ENCODE peak calls at places on chromosomes 12 and 14, in ten cellular contexts. Y, E, O, I, P, D, Z, X, V and K are unnamed samples.

GRCh38 chr12:95257541-95257940 is 39.9 kb downstream of the VEZT start:
- DNase-seq in Y (no peak), E (no peak), O (no peak), I (no peak), P (no peak), D (no peak), Z (no peak), X (no peak), V (no peak), K (no peak)

GRCh38 chr12:76266797-76267196 is 81.4 kb downstream of the BBS10 start:
- DNase-seq in Y (no peak), E (peak; percentile 20), O (no peak), I (peak; percentile 36), P (peak; percentile 51), D (no peak), Z (no peak), X (no peak), V (no peak), K (peak; percentile 26)

GRCh38 chr14:93520053-93520607 is 89.4 kb downstream of the UNC79 start:
- DNase-seq in Y (no peak), E (no peak), O (no peak), I (no peak), P (no peak), D (no peak), Z (no peak), X (no peak), V (no peak), K (no peak)

GRCh38 chr14:75484711-75485429 is 37.4 kb upstream of the BATF start:
- DNase-seq in Y (no peak), E (no peak), O (no peak), I (no peak), P (no peak), D (no peak), Z (no peak), X (no peak), V (no peak), K (no peak)

GRCh38 chr12:47527816-47528215 is 178.0 kb downstream of the RPAP3 start:
- DNase-seq in Y (no peak), E (no peak), O (no peak), I (no peak), P (no peak), D (no peak), Z (no peak), X (no peak), V (no peak), K (no peak)

GRCh38 chr14:32561520-32561919 is 232.4 kb downstream of the AKAP6 start:
- DNase-seq in Y (no peak), E (peak; percentile 85), O (no peak), I (no peak), P (no peak), D (no peak), Z (no peak), X (no peak), V (no peak), K (no peak)

GRCh38 chr14:101046071-101046470 is 142.5 kb upstream of the RTL1 start:
- DNase-seq in Y (no peak), E (no peak), O (no peak), I (no peak), P (no peak), D (no peak), Z (no peak), X (no peak), V (no peak), K (no peak)

GRCh38 chr12:5078423-5078822 is 34.7 kb downstream of the KCNA5 start:
- DNase-seq in Y (no peak), E (no peak), O (no peak), I (peak; percentile 85), P (no peak), D (no peak), Z (peak; percentile 55), X (no peak), V (no peak), K (peak; percentile 93)

GRCh38 chr14:68819260-68819691 is 26.4 kb upstream of the ZFP36L1 start:
- DNase-seq in Y (peak; percentile 67), E (no peak), O (peak; percentile 50), I (no peak), P (no peak), D (peak; percentile 76), Z (peak; percentile 5), X (no peak), V (no peak), K (no peak)

DNA sequence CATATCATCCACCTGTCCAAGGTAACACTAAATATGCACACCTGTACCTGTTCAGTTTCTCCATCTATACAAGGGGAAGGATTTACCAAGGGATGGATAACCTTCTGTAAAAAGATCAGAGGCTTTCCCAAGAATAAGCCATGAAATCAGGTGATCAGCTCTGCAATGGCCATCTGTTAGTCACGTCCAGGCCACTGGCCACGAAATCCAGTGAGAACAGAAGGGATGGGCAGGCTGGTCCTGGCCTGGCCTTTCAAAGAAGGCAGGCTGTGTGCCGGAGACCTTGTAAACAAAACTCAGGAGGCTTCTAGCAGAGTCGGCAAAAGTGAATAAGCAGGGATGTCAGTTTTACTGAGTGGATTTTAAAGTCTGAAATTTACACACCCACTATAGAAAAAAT is 68.5 kb downstream of the RNF34 start:
- DNase-seq in Y (no peak), E (no peak), O (no peak), I (no peak), P (no peak), D (no peak), Z (no peak), X (no peak), V (no peak), K (no peak)
- H3K27ac ChIP-seq in Y (no peak overlapping the region), E (no peak overlapping the region), O (no peak overlapping the region), I (no peak overlapping the region), P (no peak overlapping the region), D (peak overlapping the region; percentile 42), Z (no peak overlapping the region), X (no peak overlapping the region), V (peak overlapping the region; percentile 43), K (no peak overlapping the region)

GRCh38 chr12:12156835-12157234 is 86.1 kb downstream of the BCL2L14 start:
- DNase-seq in Y (no peak), E (no peak), O (no peak), I (no peak), P (no peak), D (no peak), Z (no peak), X (no peak), V (no peak), K (no peak)
- H3K27ac ChIP-seq in Y (no peak overlapping the region), E (no peak overlapping the region), O (no peak overlapping the region), I (no peak overlapping the region), P (no peak overlapping the region), D (no peak overlapping the region), Z (peak overlapping the region; percentile 30), X (no peak overlapping the region), V (no peak overlapping the region), K (no peak overlapping the region)

GRCh38 chr14:50013934-50014333 is 102.4 kb downstream of the VCPKMT start:
- DNase-seq in Y (no peak), E (no peak), O (no peak), I (no peak), P (no peak), D (no peak), Z (no peak), X (no peak), V (no peak), K (no peak)
- H3K27ac ChIP-seq in Y (no peak overlapping the region), E (peak overlapping the region; percentile 96), O (no peak overlapping the region), I (no peak overlapping the region), P (no peak overlapping the region), D (no peak overlapping the region), Z (peak overlapping the region; percentile 13), X (no peak overlapping the region), V (no peak overlapping the region), K (no peak overlapping the region)

GRCh38 chr12:105481906-105482305 is 151.4 kb downstream of the C12orf75 start:
- DNase-seq in Y (no peak), E (no peak), O (no peak), I (no peak), P (no peak), D (no peak), Z (no peak), X (no peak), V (no peak), K (no peak)

GRCh38 chr12:105480162-105480561 is 149.7 kb downstream of the C12orf75 start:
- DNase-seq in Y (no peak), E (peak; percentile 15), O (no peak), I (no peak), P (no peak), D (no peak), Z (no peak), X (no peak), V (no peak), K (no peak)

GRCh38 chr12:105485321-105485910 is 154.9 kb downstream of the C12orf75 start:
- DNase-seq in Y (no peak), E (peak; percentile 63), O (no peak), I (peak; percentile 37), P (no peak), D (no peak), Z (no peak), X (no peak), V (no peak), K (peak; percentile 9)

GRCh38 chr12:105483691-105484090 is 153.2 kb downstream of the C12orf75 start:
- DNase-seq in Y (no peak), E (no peak), O (no peak), I (no peak), P (no peak), D (no peak), Z (no peak), X (no peak), V (no peak), K (no peak)

DNA sequence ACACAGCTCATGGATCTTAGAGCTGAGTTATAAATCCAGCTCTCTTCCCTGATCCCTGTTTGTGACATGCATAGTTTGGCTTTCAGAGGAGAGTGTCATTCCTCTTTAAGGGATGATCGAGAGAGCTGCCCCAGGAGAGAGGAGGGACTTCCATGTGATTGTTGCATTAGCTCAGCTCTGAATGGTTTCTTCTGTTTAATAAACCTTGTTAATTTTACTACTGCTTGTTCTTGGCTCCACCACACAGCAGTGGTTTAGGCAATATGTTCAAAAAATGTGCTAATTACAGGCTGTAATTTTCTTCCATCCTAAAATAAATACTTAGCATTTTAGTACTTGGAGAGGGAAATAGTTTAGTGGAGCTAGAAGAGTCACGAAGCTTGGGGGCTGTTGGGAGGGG is 152.5 kb downstream of the C12orf75 start:
- DNase-seq in Y (no peak), E (no peak), O (no peak), I (no peak), P (no peak), D (no peak), Z (no peak), X (no peak), V (no peak), K (no peak)
- H3K27ac ChIP-seq in Y (no peak overlapping the region), E (no peak overlapping the region), O (no peak overlapping the region), I (no peak overlapping the region), P (no peak overlapping the region), D (no peak overlapping the region), Z (no peak overlapping the region), X (no peak overlapping the region), V (no peak overlapping the region), K (no peak overlapping the region)

DNA sequence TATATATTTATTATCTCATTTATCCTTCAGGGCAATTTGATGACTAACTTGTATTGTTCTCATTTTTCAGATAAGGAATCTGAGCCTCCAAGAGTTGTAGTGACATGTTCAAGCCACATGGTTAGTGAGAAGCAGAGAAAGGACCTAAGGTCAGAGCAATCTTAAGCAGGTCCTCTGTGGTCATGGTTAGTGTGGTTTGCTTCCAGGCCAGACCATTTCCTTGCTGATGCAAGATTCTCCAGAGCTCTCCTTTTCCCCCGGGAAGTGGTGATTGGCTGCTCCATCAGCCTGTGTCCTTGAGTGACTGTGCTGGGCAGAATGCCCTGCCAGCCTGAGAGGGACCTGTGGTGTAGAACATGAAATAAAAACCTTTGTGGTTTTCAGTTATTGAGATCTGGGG is 141.3 kb downstream of the KTN1 start:
- DNase-seq in Y (no peak), E (peak; percentile 93), O (no peak), I (no peak), P (no peak), D (no peak), Z (no peak), X (no peak), V (no peak), K (peak; percentile 54)
- H3K27ac ChIP-seq in Y (no peak overlapping the region), E (no peak overlapping the region), O (no peak overlapping the region), I (no peak overlapping the region), P (no peak overlapping the region), D (no peak overlapping the region), Z (no peak overlapping the region), X (no peak overlapping the region), V (no peak overlapping the region), K (no peak overlapping the region)